ENCODE peak calls at places on chromosomes 13 and 19, in ten cellular contexts. Q is transverse colon, J is GM12878, W is HCT116, K is H1, A is GM23338, Z is prostate gland, H is HL-60, O is Panc1, N is breast epithelium. F is an unnamed sample.

GRCh38 chr19:2271516-2272103 is 10.4 kb downstream of the PEAK3 start:
- DNase-seq in K (no peak), O (no peak), Q (peak), H (no peak), Z (no peak), A (no peak), N (no peak), J (no peak), W (no peak), F (no peak)

GRCh38 chr19:6608950-6609349 is 18.0 kb upstream of the CD70 start:
- DNase-seq in W (no peak), Z (no peak), H (no peak), K (no peak), O (no peak), J (no peak), Q (no peak), A (no peak), N (no peak), F (no peak)

GRCh38 chr13:27174766-27175455 is 3.3 kb upstream of the USP12 start:
- DNase-seq in W (no peak), O (no peak), Q (no peak), J (no peak), K (no peak), N (no peak), A (no peak), H (no peak), Z (no peak), F (no peak)

GRCh38 chr19:6501740-6502648 is at the start of gene TUBB4A:
- DNase-seq in Z (no peak), H (no peak), Q (peak), W (no peak), A (peak), O (no peak), J (no peak), N (no peak), K (no peak), F (no peak)

GRCh38 chr19:55314396-55314795 is 10.7 kb downstream of the TMEM150B start:
- DNase-seq in K (no peak), Q (no peak), N (no peak), Z (no peak), H (no peak), O (no peak), J (no peak), W (no peak), A (no peak), F (no peak)

GRCh38 chr19:39438270-39438934 is 2.7 kb upstream of the RPS16 start:
- DNase-seq in O (peak), K (no peak), Z (no peak), W (no peak), H (no peak), Q (no peak), J (no peak), A (no peak), N (no peak), F (no peak)

GRCh38 chr19:5292453-5292842 is 48.2 kb downstream of the PTPRS start:
- DNase-seq in H (no peak), N (no peak), K (no peak), Z (peak), Q (peak), W (no peak), O (no peak), J (no peak), A (no peak), F (no peak)

GRCh38 chr19:40638327-40638726 is 37.2 kb downstream of the LTBP4 start:
- DNase-seq in Z (no peak), A (no peak), K (no peak), H (no peak), J (no peak), W (no peak), N (no peak), Q (no peak), O (no peak), F (no peak)

GRCh38 chr19:5059767-5060166 is 90.9 kb downstream of the KDM4B start:
- DNase-seq in N (no peak), H (no peak), W (no peak), A (no peak), Q (no peak), O (no peak), J (no peak), K (no peak), Z (no peak), F (no peak)

GRCh38 chr19:45645631-45646344 is 6.6 kb upstream of the EML2 start:
- DNase-seq in A (peak), O (peak), H (no peak), K (no peak), W (peak), Q (peak), Z (peak), J (peak), N (peak), F (peak)

GRCh38 chr19:30481823-30482222 is 109.6 kb downstream of the ZNF536 start:
- DNase-seq in O (no peak), J (no peak), W (no peak), H (no peak), K (no peak), Z (no peak), N (no peak), Q (no peak), A (no peak), F (no peak)

GRCh38 chr13:64675256-64675892 is 2554.8 kb downstream of the PCDH9 start:
- DNase-seq in Q (no peak), H (no peak), W (no peak), K (no peak), O (peak), N (no peak), A (no peak), Z (no peak), J (no peak), F (no peak)

GRCh38 chr19:13849991-13850909 is 26.7 kb upstream of the NANOS3 start:
- DNase-seq in K (no peak), A (peak), W (no peak), Z (peak), O (no peak), N (peak), J (no peak), H (no peak), Q (peak), F (peak)

GRCh38 chr19:38877781-38878574 is at the start of gene RINL:
- DNase-seq in Q (peak), W (no peak), Z (no peak), H (peak), K (no peak), N (no peak), J (no peak), O (no peak), A (peak), F (peak)

GRCh38 chr13:21060063-21060826 is 1.1 kb downstream of the LATS2 start:
- DNase-seq in J (no peak), A (peak), K (no peak), H (no peak), N (no peak), Q (peak), O (no peak), Z (peak), W (no peak), F (peak)

GRCh38 chr13:39881887-39882286 is 226.4 kb downstream of the COG6 start:
- DNase-seq in N (no peak), Q (no peak), A (no peak), H (no peak), W (no peak), O (no peak), J (no peak), Z (no peak), K (no peak), F (peak)

GRCh38 chr13:106232680-106233079 is 302.8 kb downstream of the EFNB2 start:
- DNase-seq in A (peak), W (no peak), Z (no peak), J (no peak), H (no peak), O (no peak), K (no peak), N (no peak), Q (no peak), F (no peak)

GRCh38 chr13:107203146-107203847 is 635.4 kb upstream of the ARGLU1 start:
- DNase-seq in Q (no peak), A (peak), K (peak), H (no peak), W (no peak), N (no peak), Z (no peak), J (no peak), O (no peak), F (peak)

GRCh38 chr13:91174886-91175501 is 172.5 kb upstream of the MIR17HG start:
- DNase-seq in N (no peak), H (no peak), J (no peak), K (no peak), W (no peak), Q (no peak), A (peak), Z (no peak), O (no peak), F (no peak)

GRCh38 chr19:3275068-3275582 is 50.7 kb downstream of the CELF5 start:
- DNase-seq in J (no peak), N (no peak), K (peak), Q (no peak), O (no peak), Z (no peak), A (peak), H (no peak), W (peak), F (no peak)

GRCh38 chr19:38592940-38593339 is 24.8 kb downstream of the MAP4K1 start:
- DNase-seq in O (no peak), J (no peak), H (no peak), A (peak), N (no peak), K (no peak), Q (no peak), Z (no peak), W (no peak), F (no peak)

GRCh38 chr13:32443111-32443510 is 15.2 kb upstream of the N4BP2L1 start:
- DNase-seq in Z (peak), O (no peak), H (no peak), K (no peak), N (no peak), W (peak), A (peak), J (peak), Q (peak), F (peak)

GRCh38 chr19:3509566-3509989 is 3.5 kb downstream of the FZR1 start:
- DNase-seq in Q (no peak), O (no peak), H (no peak), J (no peak), W (no peak), K (no peak), N (no peak), Z (no peak), A (no peak), F (no peak)

GRCh38 chr13:73273737-73274136 is 214.9 kb downstream of the KLF5 start:
- DNase-seq in H (no peak), Q (no peak), J (no peak), O (no peak), W (no peak), N (no peak), Z (no peak), A (no peak), K (no peak), F (no peak)

GRCh38 chr19:50190439-50190891 is 13.0 kb upstream of the MYH14 start:
- DNase-seq in O (no peak), A (no peak), Q (peak), J (peak), K (no peak), W (no peak), Z (no peak), H (peak), N (no peak), F (no peak)

GRCh38 chr13:113970810-113971470 is 2.9 kb downstream of the C13orf46 start:
- DNase-seq in H (no peak), W (no peak), A (no peak), N (peak), K (no peak), Q (peak), Z (peak), O (no peak), J (no peak), F (no peak)

GRCh38 chr19:3120611-3121231 is 15.1 kb upstream of the GNA15 start:
- DNase-seq in Q (no peak), K (no peak), N (no peak), A (no peak), Z (no peak), H (no peak), O (no peak), J (no peak), W (no peak), F (no peak)

GRCh38 chr13:84207509-84207908 is 325.2 kb upstream of the SLITRK1 start:
- DNase-seq in N (no peak), J (no peak), K (no peak), W (no peak), Q (no peak), A (no peak), O (no peak), H (no peak), Z (no peak), F (no peak)

GRCh38 chr19:49790866-49791265 is 22.2 kb downstream of the FUZ start:
- DNase-seq in A (no peak), J (no peak), N (no peak), H (no peak), K (no peak), Z (no peak), W (no peak), O (no peak), Q (no peak), F (no peak)

GRCh38 chr13:102564564-102564963 is 32.2 kb upstream of the TPP2 start:
- DNase-seq in W (no peak), Z (no peak), K (no peak), O (no peak), J (no peak), H (no peak), Q (no peak), N (no peak), A (no peak), F (no peak)

GRCh38 chr13:98187862-98188261 is 10.8 kb upstream of the RNF113B start:
- DNase-seq in N (no peak), J (no peak), A (no peak), H (no peak), O (no peak), W (no peak), Z (no peak), Q (no peak), K (no peak), F (no peak)

GRCh38 chr19:37953576-37954303 is 46.7 kb downstream of the SIPA1L3 start:
- DNase-seq in A (peak), O (no peak), Z (no peak), H (no peak), J (no peak), W (no peak), Q (no peak), N (no peak), K (no peak), F (no peak)

GRCh38 chr19:2711175-2711936 is 8.9 kb upstream of the GNG7 start:
- DNase-seq in A (no peak), N (no peak), H (peak), Z (no peak), K (no peak), J (no peak), W (no peak), Q (no peak), O (no peak), F (no peak)

GRCh38 chr13:63425131-63425530 is 2009.5 kb upstream of the PCDH20 start:
- DNase-seq in J (no peak), Z (no peak), N (no peak), Q (no peak), W (no peak), K (no peak), H (no peak), A (no peak), O (no peak), F (no peak)

GRCh38 chr13:63420685-63421084 is 2005.0 kb upstream of the PCDH20 start:
- DNase-seq in N (no peak), A (no peak), H (no peak), J (no peak), K (no peak), W (no peak), Q (no peak), O (no peak), Z (no peak), F (no peak)

GRCh38 chr13:63421113-63421512 is 2005.5 kb upstream of the PCDH20 start:
- DNase-seq in Z (no peak), A (no peak), W (no peak), O (no peak), Q (no peak), K (no peak), H (no peak), N (no peak), J (no peak), F (no peak)
- TF ChIP-seq POLR2AphosphoS5 in Z (no peak), A (no peak), W (no peak), O (no peak), Q (no peak), K (no peak), H (no peak), N (no peak), J (no peak), F (no peak)

GRCh38 chr19:18476507-18477041 is 38.6 kb upstream of the ISYNA1 start:
- DNase-seq in Z (no peak), Q (no peak), A (no peak), H (no peak), W (no peak), J (no peak), O (no peak), N (no peak), K (no peak), F (no peak)

GRCh38 chr19:18477974-18478373 is 40.0 kb upstream of the ISYNA1 start:
- DNase-seq in O (no peak), H (no peak), W (no peak), N (no peak), A (no peak), Q (no peak), K (no peak), Z (no peak), J (no peak), F (no peak)

GRCh38 chr19:18477042-18477760 is 39.3 kb upstream of the ISYNA1 start:
- DNase-seq in W (no peak), O (no peak), K (no peak), J (no peak), Z (no peak), A (peak), N (no peak), H (no peak), Q (no peak), F (no peak)

GRCh38 chr19:18479964-18480723 is 41.7 kb downstream of the ELL start:
- DNase-seq in H (no peak), N (no peak), K (no peak), Q (peak), O (no peak), A (no peak), J (no peak), Z (no peak), W (no peak), F (peak)

DNA sequence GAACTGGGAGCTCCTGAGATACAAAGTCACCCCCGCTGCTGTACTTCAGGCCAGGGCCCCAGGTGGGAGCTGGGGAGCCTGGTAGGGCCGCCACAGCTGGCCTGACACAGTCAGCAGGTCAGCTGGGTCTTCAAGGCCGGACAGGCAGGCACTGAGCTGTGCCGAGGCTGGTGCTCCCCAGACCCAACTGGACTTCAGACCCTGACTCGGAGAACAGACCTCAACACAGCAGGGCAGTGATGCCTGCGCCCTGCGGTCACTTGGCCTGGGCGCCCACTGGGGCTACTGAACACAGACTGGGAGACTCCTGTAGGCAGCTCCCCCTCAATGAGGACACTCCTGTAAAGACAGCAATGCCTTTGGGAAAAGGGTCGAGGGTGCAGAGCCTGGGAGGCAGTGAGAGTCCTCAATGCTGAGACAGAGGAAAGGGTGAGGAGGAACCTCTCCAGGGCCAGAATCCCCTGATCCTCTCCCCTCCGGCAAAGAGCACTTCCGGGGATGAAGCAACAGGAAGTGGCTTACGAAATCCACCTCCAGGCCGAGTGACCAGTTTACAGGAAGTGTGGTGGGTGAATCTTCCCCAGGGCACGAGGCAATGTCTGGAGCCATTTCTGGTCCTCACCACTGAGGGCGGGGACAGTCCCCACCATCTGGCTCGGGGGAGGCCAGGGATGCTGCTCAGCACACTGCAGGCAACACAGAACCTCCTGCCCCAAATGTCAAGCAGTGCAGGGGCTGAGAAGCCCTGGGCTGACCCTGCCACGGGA is 40.8 kb upstream of the ISYNA1 start:
- DNase-seq in O (no peak), N (no peak), W (no peak), J (peak), K (no peak), H (peak), A (no peak), Z (no peak), Q (peak), F (no peak)
- TF ChIP-seq POLR2AphosphoS5 in O (no peak), N (peak), W (no peak), J (no peak), K (no peak), H (peak), A (no peak), Z (peak), Q (peak), F (no peak)

DNA sequence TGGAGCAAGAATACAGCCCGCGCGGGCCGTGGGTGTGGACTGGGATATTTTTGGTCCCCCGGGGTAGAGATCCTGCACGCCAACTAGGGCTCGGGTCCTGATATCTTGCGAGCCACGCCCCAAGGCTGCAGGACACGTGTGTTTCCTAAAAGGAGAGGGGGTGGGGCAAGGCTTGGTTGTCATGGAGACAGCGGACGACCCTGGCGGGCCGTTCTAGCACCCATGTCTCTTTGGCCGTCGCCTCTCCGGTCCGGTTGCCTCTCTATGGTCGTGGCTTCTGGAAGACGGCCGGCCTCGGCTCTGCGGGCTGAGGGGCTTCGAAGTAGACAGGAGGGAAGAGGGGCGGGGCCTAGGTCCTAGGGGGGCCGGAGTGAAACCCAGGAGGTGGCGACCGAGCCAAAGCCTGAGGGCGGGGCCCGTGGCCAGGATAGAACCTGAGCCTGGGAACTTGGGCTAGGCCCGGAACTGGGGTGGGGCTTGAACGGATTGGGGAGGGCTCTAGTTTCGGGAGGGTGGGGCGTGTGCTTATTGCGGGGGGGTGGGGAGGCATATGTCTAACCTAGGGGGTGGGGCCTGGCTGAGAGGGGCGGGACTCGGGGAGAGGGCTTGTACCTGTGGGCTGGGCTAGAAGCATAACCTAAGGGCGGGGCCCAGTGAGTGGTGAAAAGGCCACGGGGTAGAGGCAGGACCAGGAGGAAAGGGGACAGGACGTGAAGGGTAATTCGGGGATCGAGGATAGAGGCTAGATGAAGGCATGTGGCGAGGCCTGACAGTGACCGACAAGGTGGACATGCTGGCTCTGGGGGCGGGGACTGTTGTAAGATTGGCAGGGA is 737 bp upstream of the SLC27A1 start:
- DNase-seq in H (peak), W (peak), Q (peak), A (peak), K (peak), J (peak), O (peak), Z (peak), N (peak), F (peak)
- TF ChIP-seq POLR2AphosphoS5 in H (no peak), W (no peak), Q (peak), A (no peak), K (no peak), J (no peak), O (no peak), Z (peak), N (peak), F (no peak)

GRCh38 chr19:1133471-1133929 is 29.7 kb downstream of the GPX4 start:
- DNase-seq in Z (no peak), A (peak), O (no peak), K (no peak), J (peak), H (peak), Q (peak), N (no peak), W (peak), F (no peak)
- TF ChIP-seq POLR2AphosphoS5 in Z (no peak), A (no peak), O (no peak), K (no peak), J (no peak), H (no peak), Q (peak), N (no peak), W (no peak), F (no peak)

F was measured in endothelial cell of umbilical vein.